ENCODE peak calls at places on chromosomes 16 and 17, in nine cellular contexts. Q is fibroblast of pulmonary artery; E is H7; V is CD8-positive, alpha-beta memory T cell; G is right cardiac atrium; P is small intestine; L is adipocyte; D is CD4-positive, CD25-positive, alpha-beta regulatory T cell; I is PC-3. R is an unnamed sample.

GRCh38 chr17:21287703-21288449 is 3.4 kb downstream of the MAP2K3 start:
- DNase-seq in Q (peak; percentile 97), E (peak; percentile 34), V (peak; percentile 98), G (peak; percentile 98), P (peak; percentile 100), L (peak; percentile 96), D (peak; percentile 97), I (peak; percentile 100), R (peak; percentile 97)

GRCh38 chr16:24775455-24775854 is 46.0 kb downstream of the TNRC6A start:
- DNase-seq in Q (peak; percentile 68), E (no peak), V (no peak), G (no peak), P (peak; percentile 31), L (peak; percentile 80), D (no peak), I (peak; percentile 39), R (no peak)

GRCh38 chr17:71600137-71600789 is 520.6 kb upstream of the SOX9 start:
- DNase-seq in Q (peak; percentile 21), E (no peak), V (no peak), G (no peak), P (peak; percentile 13), L (no peak), D (no peak), I (no peak), R (no peak)

GRCh38 chr16:29915590-29916247 is 10.3 kb downstream of the KCTD13 start:
- DNase-seq in Q (peak; percentile 39), E (no peak), V (no peak), G (no peak), P (no peak), L (no peak), D (no peak), I (peak; percentile 40), R (no peak)

GRCh38 chr17:55004484-55004883 is 35.9 kb downstream of the STXBP4 start:
- DNase-seq in Q (no peak), E (no peak), V (no peak), G (no peak), P (no peak), L (no peak), D (no peak), I (no peak), R (no peak)

GRCh38 chr16:10003486-10003885 is 178.7 kb downstream of the GRIN2A start:
- DNase-seq in Q (no peak), E (no peak), V (no peak), G (no peak), P (no peak), L (no peak), D (no peak), I (no peak), R (no peak)

GRCh38 chr17:45311762-45312476 is 4.9 kb downstream of the MAP3K14 start:
- DNase-seq in Q (no peak), E (no peak), V (peak; percentile 73), G (peak; percentile 74), P (peak; percentile 99), L (no peak), D (peak; percentile 93), I (peak; percentile 99), R (no peak)

GRCh38 chr17:43011728-43012472 is 5.3 kb downstream of the IFI35 start:
- DNase-seq in Q (no peak), E (no peak), V (no peak), G (peak; percentile 83), P (no peak), L (no peak), D (no peak), I (no peak), R (no peak)

GRCh38 chr17:29582767-29583166 is 6.7 kb downstream of the GIT1 start:
- DNase-seq in Q (no peak), E (no peak), V (peak; percentile 39), G (peak; percentile 65), P (no peak), L (no peak), D (no peak), I (no peak), R (no peak)

GRCh38 chr17:58083491-58084316 is 485 bp downstream of the DYNLL2 start:
- DNase-seq in Q (peak; percentile 40), E (peak; percentile 72), V (peak; percentile 85), G (peak; percentile 91), P (peak; percentile 56), L (peak; percentile 81), D (peak; percentile 80), I (peak; percentile 55), R (peak; percentile 72)

GRCh38 chr16:57533618-57534336 is 2.6 kb downstream of the CCDC102A start:
- DNase-seq in Q (no peak), E (peak; percentile 32), V (peak; percentile 70), G (no peak), P (no peak), L (peak; percentile 38), D (peak; percentile 39), I (no peak), R (peak; percentile 50)

GRCh38 chr16:50394215-50394802 is 25.5 kb upstream of the BRD7 start:
- DNase-seq in Q (no peak), E (no peak), V (no peak), G (no peak), P (no peak), L (no peak), D (no peak), I (no peak), R (no peak)

GRCh38 chr16:19294156-19294649 is 8.7 kb downstream of the CLEC19A start:
- DNase-seq in Q (peak; percentile 21), E (no peak), V (no peak), G (peak; percentile 73), P (peak; percentile 5), L (no peak), D (peak; percentile 10), I (no peak), R (no peak)

GRCh38 chr17:45895969-45896793 is 1.8 kb downstream of the MAPT start:
- DNase-seq in Q (no peak), E (peak; percentile 59), V (no peak), G (no peak), P (no peak), L (peak; percentile 4), D (no peak), I (no peak), R (no peak)

GRCh38 chr17:18093616-18094408 is 6.1 kb downstream of the DRG2 start:
- DNase-seq in Q (peak; percentile 87), E (peak; percentile 77), V (no peak), G (peak; percentile 78), P (peak; percentile 49), L (peak; percentile 24), D (peak; percentile 13), I (peak; percentile 85), R (peak; percentile 70)

GRCh38 chr16:75763250-75763649 is 37.0 kb upstream of the CPHXL start:
- DNase-seq in Q (no peak), E (peak; percentile 13), V (no peak), G (no peak), P (no peak), L (no peak), D (no peak), I (no peak), R (no peak)

DNA sequence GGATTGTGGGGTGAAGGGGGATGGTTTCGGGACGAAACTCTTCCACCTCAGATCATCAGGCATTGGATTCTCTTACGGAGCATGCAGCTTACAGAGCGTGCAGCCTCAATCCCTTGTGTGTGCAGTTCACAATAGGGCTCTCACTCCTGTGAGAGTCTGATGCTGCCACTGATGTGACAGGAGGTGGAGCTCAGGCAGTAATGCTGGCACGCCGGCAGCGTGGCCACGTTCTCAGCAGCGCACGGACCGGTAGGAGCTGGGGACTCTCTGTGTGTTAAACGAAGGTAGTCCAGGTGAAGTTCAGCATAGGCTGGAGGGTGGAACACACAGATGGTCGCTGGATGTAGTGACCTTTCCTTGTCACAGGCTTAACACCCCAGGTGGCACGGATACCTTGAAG is 37.8 kb downstream of the SEC14L1 start:
- DNase-seq in Q (no peak), E (no peak), V (no peak), G (no peak), P (no peak), L (no peak), D (no peak), I (no peak), R (no peak)
- H3K4me3 ChIP-seq in Q (no peak overlapping the region), E (no peak overlapping the region), V (no peak overlapping the region), G (no peak overlapping the region), P (no peak overlapping the region), L (no peak overlapping the region), D (no peak overlapping the region), I (no peak overlapping the region), R (no peak overlapping the region)

GRCh38 chr16:12802661-12803060 is 1.0 kb downstream of the CPPED1 start:
- DNase-seq in Q (no peak), E (peak; percentile 14), V (no peak), G (no peak), P (peak; percentile 40), L (peak; percentile 16), D (no peak), I (no peak), R (no peak)
- H3K4me3 ChIP-seq in Q (peak overlapping the region; percentile 81), E (peak overlapping the region; percentile 77), V (peak overlapping the region; percentile 93), G (peak overlapping the region; percentile 57), P (peak overlapping the region; percentile 70), L (peak overlapping the region; percentile 96), D (peak overlapping the region; percentile 91), I (peak overlapping the region; percentile 83), R (peak overlapping the region; percentile 41)

GRCh38 chr16:13811834-13812233 is 108.1 kb upstream of the ERCC4 start:
- DNase-seq in Q (no peak), E (no peak), V (no peak), G (no peak), P (no peak), L (no peak), D (no peak), I (no peak), R (no peak)

GRCh38 chr16:13803974-13804373 is 116.0 kb upstream of the ERCC4 start:
- DNase-seq in Q (no peak), E (no peak), V (no peak), G (no peak), P (no peak), L (no peak), D (no peak), I (no peak), R (no peak)

GRCh38 chr16:13808075-13808474 is 111.9 kb upstream of the ERCC4 start:
- DNase-seq in Q (no peak), E (no peak), V (no peak), G (no peak), P (no peak), L (no peak), D (no peak), I (no peak), R (no peak)

DNA sequence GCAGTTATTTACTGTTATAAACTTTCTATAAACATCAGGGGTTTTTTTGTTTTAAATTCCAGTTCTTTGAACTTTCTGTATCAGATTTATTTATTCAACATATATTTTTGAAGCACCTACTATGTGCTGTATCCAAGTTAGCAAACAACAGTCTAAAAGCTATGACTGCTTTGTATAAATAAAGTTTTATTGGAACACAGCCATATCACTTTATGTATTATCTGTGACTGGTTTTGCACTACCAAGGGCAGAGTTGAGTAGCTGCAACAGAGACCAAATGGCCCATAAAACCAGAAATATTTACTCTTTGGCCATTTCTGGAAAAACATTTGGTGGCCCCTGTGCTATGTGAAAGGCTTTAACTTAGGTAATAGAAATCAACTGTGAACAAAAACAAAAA is 110.2 kb upstream of the ERCC4 start:
- DNase-seq in Q (no peak), E (no peak), V (no peak), G (no peak), P (no peak), L (no peak), D (no peak), I (no peak), R (no peak)
- H3K4me3 ChIP-seq in Q (no peak overlapping the region), E (no peak overlapping the region), V (no peak overlapping the region), G (no peak overlapping the region), P (no peak overlapping the region), L (no peak overlapping the region), D (no peak overlapping the region), I (no peak overlapping the region), R (no peak overlapping the region)

DNA sequence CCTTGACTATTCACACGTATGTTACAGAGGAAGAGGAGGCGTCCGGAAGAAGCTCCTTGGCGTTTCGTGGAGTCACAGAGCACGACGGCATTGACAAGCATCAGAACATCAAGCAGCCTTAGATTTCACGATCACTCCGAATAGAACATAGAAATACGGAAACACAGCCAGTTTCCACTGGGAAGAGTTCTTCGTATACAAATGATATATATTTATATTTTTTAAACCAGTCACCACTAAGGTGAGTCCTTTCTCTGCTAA is 3.1 kb downstream of the CBLN1 start:
- DNase-seq in Q (no peak), E (no peak), V (no peak), G (no peak), P (no peak), L (no peak), D (no peak), I (no peak), R (no peak)
- H3K4me3 ChIP-seq in Q (no peak overlapping the region), E (no peak overlapping the region), V (no peak overlapping the region), G (no peak overlapping the region), P (no peak overlapping the region), L (no peak overlapping the region), D (no peak overlapping the region), I (no peak overlapping the region), R (no peak overlapping the region)